ENCODE peak calls at places on chromosomes 6 and 20, in eight cellular contexts. Z, O, Y, R, F, H, K and Q are unnamed samples.

GRCh38 chr6:154567695-154568220 is 57.3 kb upstream of the CNKSR3 start:
- DNase-seq in R (no peak), O (no peak), Z (no peak), F (peak), K (no peak), H (no peak), Y (no peak), Q (no peak)

GRCh38 chr6:50807035-50807434 is 11.6 kb upstream of the TFAP2B start:
- DNase-seq in R (no peak), H (no peak), O (no peak), K (no peak), F (no peak), Y (no peak), Z (no peak), Q (no peak)

GRCh38 chr20:38985603-38986170 is 23.5 kb downstream of the DHX35 start:
- DNase-seq in R (no peak), Z (peak), K (no peak), O (no peak), H (peak), F (no peak), Y (no peak), Q (no peak)

GRCh38 chr6:53465732-53466131 is 79.2 kb downstream of the GCLC start:
- DNase-seq in R (no peak), H (peak), K (no peak), F (no peak), Y (no peak), O (no peak), Z (no peak), Q (peak)

GRCh38 chr6:156396791-156397418 is 380.3 kb upstream of the ARID1B start:
- DNase-seq in F (no peak), R (no peak), Z (no peak), Y (no peak), H (no peak), O (no peak), K (no peak), Q (no peak)

GRCh38 chr20:33992145-33992922 is 1.4 kb upstream of the RALY start:
- DNase-seq in R (no peak), F (no peak), K (no peak), Y (no peak), H (no peak), Z (peak), O (no peak), Q (no peak)

GRCh38 chr20:16241911-16242310 is 331.3 kb downstream of the KIF16B start:
- DNase-seq in H (no peak), Y (peak), R (no peak), Z (no peak), F (no peak), K (peak), O (no peak), Q (no peak)

GRCh38 chr6:154805288-154805911 is 72.2 kb downstream of the SCAF8 start:
- DNase-seq in K (peak), O (no peak), Z (peak), R (no peak), Y (no peak), H (peak), F (peak), Q (no peak)

GRCh38 chr20:58906894-58907293 is 54.4 kb downstream of the GNAS start:
- DNase-seq in F (no peak), H (peak), R (no peak), K (no peak), Y (no peak), Z (peak), O (no peak), Q (no peak)

GRCh38 chr20:23203951-23204730 is 118.0 kb upstream of the CD93 start:
- DNase-seq in K (no peak), F (no peak), H (no peak), O (no peak), Y (no peak), R (no peak), Z (no peak), Q (no peak)

GRCh38 chr6:6997282-6998193 is 110.2 kb upstream of the RREB1 start:
- DNase-seq in Z (no peak), R (no peak), F (no peak), O (no peak), H (no peak), K (no peak), Y (no peak), Q (no peak)

GRCh38 chr6:137486388-137486787 is 7.8 kb downstream of the OLIG3 start:
- DNase-seq in O (no peak), H (no peak), R (no peak), Y (no peak), F (no peak), Z (no peak), K (no peak), Q (no peak)

GRCh38 chr20:6045566-6045965 is 8.3 kb downstream of the LRRN4 start:
- DNase-seq in R (no peak), K (no peak), O (no peak), F (no peak), Z (peak), H (peak), Y (no peak), Q (no peak)

GRCh38 chr20:33611106-33611505 is 51.0 kb upstream of the C20orf144 start:
- DNase-seq in H (no peak), O (no peak), F (no peak), R (no peak), Z (no peak), Y (no peak), K (no peak), Q (no peak)

GRCh38 chr20:3889489-3890409 is 562 bp downstream of the PANK2 start:
- DNase-seq in F (peak), O (peak), Y (peak), R (peak), H (peak), Z (peak), K (no peak), Q (no peak)

GRCh38 chr20:16864958-16865357 is 116.8 kb downstream of the OTOR start:
- DNase-seq in Z (no peak), K (no peak), F (no peak), O (no peak), Y (no peak), H (no peak), R (no peak), Q (no peak)

GRCh38 chr20:61244213-61244612 is 7.8 kb upstream of the CDH4 start:
- DNase-seq in O (no peak), Z (no peak), H (no peak), F (no peak), R (no peak), Y (no peak), K (no peak), Q (no peak)

GRCh38 chr6:111540971-111541719 is 58.1 kb upstream of the REV3L start:
- DNase-seq in R (no peak), O (no peak), F (no peak), H (no peak), Z (no peak), Y (no peak), K (peak), Q (no peak)

GRCh38 chr6:146546440-146546839 is 2.8 kb downstream of the RAB32 start:
- DNase-seq in Z (peak), H (no peak), F (no peak), O (no peak), K (no peak), R (no peak), Y (no peak), Q (no peak)

GRCh38 chr6:157325069-157325805 is 1.9 kb upstream of the TMEM242 start:
- DNase-seq in Y (no peak), H (no peak), R (no peak), O (no peak), K (no peak), F (no peak), Z (no peak), Q (no peak)

GRCh38 chr6:111478064-111478476 is 4.9 kb downstream of the REV3L start:
- DNase-seq in K (no peak), H (peak), Y (no peak), O (no peak), R (no peak), Z (no peak), F (no peak), Q (no peak)

GRCh38 chr20:22586645-22587310 is 2.4 kb upstream of the FOXA2 start:
- DNase-seq in H (no peak), K (no peak), F (no peak), R (peak), Y (no peak), Z (peak), O (no peak), Q (peak)